ENCODE peak calls at places on chromosomes 1 and 21, in nine cellular contexts. L, X, I, D, N, T, U, P and Q are unnamed samples.

GRCh38 chr1:79638382-79638781 is 631.9 kb upstream of the ADGRL4 start:
- DNase-seq in L (no peak), X (no peak), I (no peak), D (no peak), N (no peak), T (no peak), U (no peak), P (no peak), Q (no peak)

GRCh38 chr21:41833138-41834115 is 45.7 kb downstream of the PRDM15 start:
- DNase-seq in L (no peak), X (no peak), I (no peak), D (no peak), N (no peak), T (no peak), U (no peak), P (no peak), Q (no peak)

GRCh38 chr1:34164510-34165381 is at the start of gene CSMD2:
- DNase-seq in L (peak; percentile 1), X (no peak), I (peak; percentile 55), D (peak; percentile 24), N (peak; percentile 71), T (peak; percentile 76), U (no peak), P (no peak), Q (no peak)

GRCh38 chr1:171422489-171422888 is 62.8 kb upstream of the PRRC2C start:
- DNase-seq in L (peak; percentile 21), X (no peak), I (no peak), D (peak; percentile 7), N (no peak), T (no peak), U (no peak), P (no peak), Q (no peak)

GRCh38 chr1:211613108-211613947 is 34.4 kb upstream of the SLC30A1 start:
- DNase-seq in L (no peak), X (peak; percentile 52), I (peak; percentile 93), D (peak; percentile 75), N (peak; percentile 77), T (peak; percentile 88), U (peak; percentile 43), P (no peak), Q (no peak)

GRCh38 chr1:25467193-25467592 is 36.5 kb downstream of the MACO1 start:
- DNase-seq in L (no peak), X (no peak), I (no peak), D (no peak), N (no peak), T (no peak), U (no peak), P (no peak), Q (no peak)

GRCh38 chr1:150061632-150062101 is 5.9 kb upstream of the VPS45 start:
- DNase-seq in L (no peak), X (peak; percentile 36), I (peak; percentile 79), D (peak; percentile 82), N (no peak), T (peak; percentile 9), U (no peak), P (no peak), Q (no peak)

GRCh38 chr1:20429296-20429695 is 56.7 kb downstream of the CAMK2N1 start:
- DNase-seq in L (no peak), X (no peak), I (no peak), D (no peak), N (no peak), T (no peak), U (no peak), P (no peak), Q (no peak)

GRCh38 chr1:12810691-12811408 is 19.7 kb downstream of the PRAMEF1 start:
- DNase-seq in L (no peak), X (no peak), I (no peak), D (no peak), N (no peak), T (no peak), U (peak; percentile 14), P (no peak), Q (no peak)

GRCh38 chr1:56389813-56390539 is 189.4 kb downstream of the PLPP3 start:
- DNase-seq in L (no peak), X (no peak), I (no peak), D (peak; percentile 37), N (no peak), T (no peak), U (no peak), P (no peak), Q (no peak)

GRCh38 chr1:74334147-74334546 is 99.0 kb downstream of the TNNI3K start:
- DNase-seq in L (no peak), X (no peak), I (no peak), D (no peak), N (peak; percentile 15), T (no peak), U (peak; percentile 9), P (no peak), Q (no peak)

GRCh38 chr1:16351449-16351993 is 759 bp downstream of the FBXO42 start:
- DNase-seq in L (peak; percentile 58), X (no peak), I (peak; percentile 28), D (no peak), N (peak; percentile 44), T (peak; percentile 31), U (no peak), P (no peak), Q (no peak)

GRCh38 chr1:236489710-236490377 is 33.9 kb upstream of the LGALS8 start:
- DNase-seq in L (peak; percentile 37), X (no peak), I (peak; percentile 29), D (no peak), N (peak; percentile 71), T (peak; percentile 84), U (no peak), P (no peak), Q (no peak)

GRCh38 chr1:62128765-62129164 is 65.9 kb upstream of the L1TD1 start:
- DNase-seq in L (no peak), X (no peak), I (no peak), D (no peak), N (no peak), T (no peak), U (no peak), P (no peak), Q (no peak)

DNA sequence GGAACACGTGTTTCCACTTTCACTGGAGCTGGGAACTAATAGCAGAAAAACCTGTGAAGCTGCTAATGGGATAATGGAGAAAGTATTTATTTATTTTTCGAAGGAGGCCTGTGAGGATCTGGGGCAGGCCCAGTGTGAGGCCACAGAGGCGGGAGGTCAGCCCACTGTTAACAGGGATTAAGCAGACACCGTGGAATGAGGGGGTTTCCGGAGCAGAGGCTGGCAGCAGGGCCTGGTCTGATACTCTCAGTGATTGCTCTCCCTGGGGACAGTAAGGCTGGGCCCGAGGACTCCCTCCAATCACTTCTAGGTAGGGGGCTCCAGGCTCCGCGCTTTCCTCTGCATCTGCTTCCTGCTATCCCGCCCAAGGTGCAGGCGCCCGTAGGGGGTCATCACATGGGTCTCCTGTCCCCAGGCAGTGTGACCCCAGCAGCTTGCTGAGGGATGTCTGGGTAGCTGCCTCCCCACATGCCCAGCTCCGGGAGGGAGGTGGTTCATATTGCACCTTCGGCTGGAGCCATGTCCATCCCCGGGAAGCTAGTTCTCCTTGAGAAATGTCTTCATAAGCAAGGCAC is 28.8 kb upstream of the CDCA8 start:
- DNase-seq in L (no peak), X (no peak), I (no peak), D (no peak), N (no peak), T (no peak), U (no peak), P (no peak), Q (no peak)
- H3K27me3 ChIP-seq in L (peaks cover 6% of the 10 kb centered on the region), X (no peaks in the 10 kb centered on the region), I (peaks cover 3% of the 10 kb centered on the region), D (peaks cover 32% of the 10 kb centered on the region), N (peaks cover 52% of the 10 kb centered on the region), T (peaks cover 19% of the 10 kb centered on the region), U (peaks cover 17% of the 10 kb centered on the region), P (no peaks in the 10 kb centered on the region), Q (no peaks in the 10 kb centered on the region)

DNA sequence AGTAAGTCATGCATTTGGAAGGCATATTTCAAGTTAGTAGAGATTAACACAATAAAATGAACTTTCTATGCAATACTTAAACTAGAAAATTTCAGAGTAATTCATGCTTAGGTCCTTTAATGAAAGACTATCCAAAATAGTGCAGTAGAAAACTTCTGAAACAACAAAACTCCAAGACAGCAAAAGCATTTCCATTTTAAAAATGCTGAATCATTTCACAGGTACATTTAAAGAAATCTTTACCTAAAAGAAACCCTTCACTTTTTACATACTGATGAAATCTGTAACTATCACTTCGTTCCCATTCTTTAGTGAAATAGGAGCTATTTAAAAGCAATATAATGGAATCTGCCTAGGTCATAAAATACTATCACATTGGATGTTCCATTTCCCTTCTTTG is 17.5 kb downstream of the CSDE1 start:
- DNase-seq in L (no peak), X (no peak), I (no peak), D (no peak), N (no peak), T (no peak), U (no peak), P (no peak), Q (no peak)
- H3K27me3 ChIP-seq in L (no peaks in the 10 kb centered on the region), X (no peaks in the 10 kb centered on the region), I (no peaks in the 10 kb centered on the region), D (no peaks in the 10 kb centered on the region), N (no peaks in the 10 kb centered on the region), T (no peaks in the 10 kb centered on the region), U (no peaks in the 10 kb centered on the region), P (no peaks in the 10 kb centered on the region), Q (no peaks in the 10 kb centered on the region)

GRCh38 chr21:34156957-34157356 is 83.6 kb downstream of the MRPS6 start:
- DNase-seq in L (no peak), X (no peak), I (peak; percentile 35), D (no peak), N (no peak), T (peak; percentile 16), U (no peak), P (no peak), Q (no peak)
- H3K27me3 ChIP-seq in L (no peaks in the 10 kb centered on the region), X (no peaks in the 10 kb centered on the region), I (no peaks in the 10 kb centered on the region), D (no peaks in the 10 kb centered on the region), N (no peaks in the 10 kb centered on the region), T (no peaks in the 10 kb centered on the region), U (no peaks in the 10 kb centered on the region), P (no peaks in the 10 kb centered on the region), Q (no peaks in the 10 kb centered on the region)

GRCh38 chr1:30450148-30450817 is 273.1 kb downstream of the MATN1 start:
- DNase-seq in L (no peak), X (no peak), I (no peak), D (no peak), N (no peak), T (no peak), U (no peak), P (no peak), Q (no peak)
- H3K27me3 ChIP-seq in L (no peaks in the 10 kb centered on the region), X (no peaks in the 10 kb centered on the region), I (no peaks in the 10 kb centered on the region), D (peaks cover 3% of the 10 kb centered on the region), N (no peaks in the 10 kb centered on the region), T (no peaks in the 10 kb centered on the region), U (no peaks in the 10 kb centered on the region), P (no peaks in the 10 kb centered on the region), Q (no peaks in the 10 kb centered on the region)

GRCh38 chr1:210456731-210457130 is 128.0 kb downstream of the HHAT start:
- DNase-seq in L (no peak), X (no peak), I (no peak), D (no peak), N (no peak), T (no peak), U (no peak), P (no peak), Q (no peak)
- H3K27me3 ChIP-seq in L (no peaks in the 10 kb centered on the region), X (no peaks in the 10 kb centered on the region), I (no peaks in the 10 kb centered on the region), D (no peaks in the 10 kb centered on the region), N (no peaks in the 10 kb centered on the region), T (no peaks in the 10 kb centered on the region), U (no peaks in the 10 kb centered on the region), P (no peaks in the 10 kb centered on the region), Q (no peaks in the 10 kb centered on the region)

GRCh38 chr21:25956993-25957714 is 213.4 kb downstream of the APP start:
- DNase-seq in L (peak; percentile 64), X (no peak), I (peak; percentile 85), D (peak; percentile 30), N (no peak), T (no peak), U (no peak), P (no peak), Q (no peak)
- H3K27me3 ChIP-seq in L (no peaks in the 10 kb centered on the region), X (no peaks in the 10 kb centered on the region), I (no peaks in the 10 kb centered on the region), D (no peaks in the 10 kb centered on the region), N (no peaks in the 10 kb centered on the region), T (no peaks in the 10 kb centered on the region), U (no peaks in the 10 kb centered on the region), P (no peaks in the 10 kb centered on the region), Q (no peaks in the 10 kb centered on the region)